ENCODE peak calls at places on chromosomes 13 and 19, in five cellular contexts. W is globus pallidus; X is ovary; R is pons; Y is activated CD4-positive, alpha-beta T cell treated with anti-CD3 and anti-CD28 coated beads for 24 hours. L is an unnamed sample.

GRCh38 chr13:101755228-101755887 is 302.9 kb downstream of the ITGBL1 start:
- DNase-seq in W (no peak), X (no peak), R (no peak), Y (no peak), L (no peak)

GRCh38 chr19:58361900-58362271 is 665 bp downstream of the ZNF497 start:
- DNase-seq in W (no peak), X (no peak), R (no peak), Y (no peak), L (no peak)

GRCh38 chr13:58397596-58398387 is 766.2 kb downstream of the PCDH17 start:
- DNase-seq in W (no peak), X (no peak), R (no peak), Y (no peak), L (no peak)

GRCh38 chr19:37930416-37930815 is 23.4 kb downstream of the SIPA1L3 start:
- DNase-seq in W (no peak), X (no peak), R (no peak), Y (no peak), L (no peak)

GRCh38 chr19:20478936-20479335 is 86.6 kb downstream of the ZNF737 start:
- DNase-seq in W (no peak), X (no peak), R (no peak), Y (no peak), L (no peak)

GRCh38 chr19:46944918-46945628 is 74.6 kb upstream of the NPAS1 start:
- DNase-seq in W (peak), X (peak), R (peak), Y (no peak), L (peak)

GRCh38 chr13:35389535-35389934 is 87.0 kb downstream of the MAB21L1 start:
- DNase-seq in W (no peak), X (no peak), R (no peak), Y (no peak), L (no peak)

GRCh38 chr19:40585677-40586422 is 9.2 kb downstream of the SHKBP1 start:
- DNase-seq in W (no peak), X (no peak), R (no peak), Y (no peak), L (no peak)

GRCh38 chr19:51737924-51738323 is 13.8 kb downstream of the FPR1 start:
- DNase-seq in W (no peak), X (no peak), R (no peak), Y (no peak), L (no peak)

GRCh38 chr13:107770541-107770940 is 444.8 kb downstream of the LIG4 start:
- DNase-seq in W (no peak), X (no peak), R (no peak), Y (no peak), L (no peak)

GRCh38 chr19:35216833-35217707 is 11.5 kb downstream of the FAM187B start:
- DNase-seq in W (peak), X (no peak), R (peak), Y (no peak), L (peak)

GRCh38 chr19:45882652-45883585 is 3.0 kb downstream of the IRF2BP1 start:
- DNase-seq in W (peak), X (peak), R (peak), Y (peak), L (peak)

GRCh38 chr13:101941095-101941777 is 460.6 kb downstream of the FGF14 start:
- DNase-seq in W (no peak), X (no peak), R (no peak), Y (no peak), L (peak)

GRCh38 chr13:73200432-73200831 is 141.6 kb downstream of the KLF5 start:
- DNase-seq in W (no peak), X (no peak), R (no peak), Y (no peak), L (no peak)

GRCh38 chr13:109332501-109333499 is 453.6 kb downstream of the IRS2 start:
- DNase-seq in W (no peak), X (no peak), R (no peak), Y (no peak), L (no peak)

GRCh38 chr19:55156202-55157063 is 1.1 kb downstream of the TNNI3 start:
- DNase-seq in W (no peak), X (no peak), R (no peak), Y (peak), L (peak)

GRCh38 chr19:46859637-46860124 is 1.1 kb upstream of the ARHGAP35 start:
- DNase-seq in W (no peak), X (peak), R (no peak), Y (no peak), L (no peak)

GRCh38 chr19:18833141-18833476 is 1.4 kb downstream of the UPF1 start:
- DNase-seq in W (no peak), X (no peak), R (no peak), Y (no peak), L (no peak)

GRCh38 chr19:50607874-50608785 is 31.6 kb downstream of the SYT3 start:
- DNase-seq in W (peak), X (peak), R (peak), Y (peak), L (peak)

GRCh38 chr13:74290324-74290773 is 156.1 kb upstream of the KLF12 start:
- DNase-seq in W (peak), X (peak), R (peak), Y (no peak), L (peak)